ENCODE peak calls at places on chromosomes 2 and 18, in four cellular contexts. C is GM20000; X is effector memory CD8-positive, alpha-beta T cell; G is HT1080. E is an unnamed sample.

GRCh38 chr2:96225016-96225533 is 16.4 kb upstream of the STARD7 start:
- DNase-seq in C (peak), X (no peak), G (no peak), E (peak)

GRCh38 chr18:40347261-40347660 is 1607.8 kb upstream of the PIK3C3 start:
- DNase-seq in C (no peak), X (no peak), G (no peak), E (no peak)

GRCh38 chr2:131580187-131580586 is 52.5 kb downstream of the CCDC74A start:
- DNase-seq in C (no peak), X (no peak), G (no peak), E (peak)

GRCh38 chr2:68292108-68292710 is 27.5 kb downstream of the CNRIP1 start:
- DNase-seq in C (peak), X (peak), G (no peak), E (peak)

GRCh38 chr2:210568108-210568507 is 11.7 kb downstream of the CPS1 start:
- DNase-seq in C (no peak), X (no peak), G (no peak), E (no peak)

GRCh38 chr2:191206613-191207471 is 38.4 kb upstream of the MYO1B start:
- DNase-seq in C (no peak), X (peak), G (peak), E (no peak)

GRCh38 chr2:13106302-13106701 is 389.6 kb downstream of the TRIB2 start:
- DNase-seq in C (no peak), X (no peak), G (peak), E (no peak)

GRCh38 chr2:229777716-229778115 is 63.4 kb upstream of the DNER start:
- DNase-seq in C (no peak), X (no peak), G (no peak), E (no peak)

GRCh38 chr2:1227289-1227900 is 185.9 kb upstream of the TPO start:
- DNase-seq in C (no peak), X (no peak), G (peak), E (no peak)

GRCh38 chr18:27778441-27778840 is 398.5 kb downstream of the CDH2 start:
- DNase-seq in C (no peak), X (no peak), G (peak), E (no peak)

GRCh38 chr2:105410554-105410953 is 11.7 kb upstream of the FHL2 start:
- DNase-seq in C (no peak), X (no peak), G (peak), E (no peak)

GRCh38 chr2:176553685-176554106 is 284.5 kb downstream of the MTX2 start:
- DNase-seq in C (peak), X (peak), G (peak), E (peak)

GRCh38 chr18:59305295-59305694 is 13.2 kb downstream of the CPLX4 start:
- DNase-seq in C (no peak), X (no peak), G (no peak), E (no peak)

GRCh38 chr2:235011929-235012631 is 60.3 kb downstream of the SH3BP4 start:
- DNase-seq in C (no peak), X (no peak), G (no peak), E (no peak)

GRCh38 chr2:27347641-27348040 is 8.9 kb downstream of the GTF3C2 start:
- DNase-seq in C (no peak), X (no peak), G (no peak), E (no peak)

GRCh38 chr2:12587729-12588522 is 128.8 kb upstream of the TRIB2 start:
- DNase-seq in C (no peak), X (no peak), G (peak), E (peak)

E was measured in RPMI8226.